ENCODE peak calls at places on chromosomes 3 and 15, in nine cellular contexts. U is CD8-positive, alpha-beta T cell; W is hypothalamus; Z is AG09309; E is activated T-cell treated with anti-CD3 and anti-CD28 coated beads for 1 hour; B is GM23248; Q is HuH-7; M is activated naive CD4-positive, alpha-beta T cell treated with Interleukin-2 at 50 U/mL for 16 hours; N is MV-4-11. P is an unnamed sample.

GRCh38 chr3:109806929-109807328 is 469.6 kb upstream of the DPPA4 start:
- DNase-seq in B (peak), M (peak), U (peak), Q (no peak), W (no peak), N (peak), Z (no peak), E (no peak), P (no peak)

GRCh38 chr3:120350431-120350941 is 1.3 kb upstream of the LRRC58 start:
- DNase-seq in E (no peak), M (no peak), B (peak), W (no peak), Q (peak), Z (peak), U (no peak), N (peak), P (peak)

GRCh38 chr3:159761377-159761776 is 227.3 kb upstream of the IL12A start:
- DNase-seq in N (no peak), U (no peak), M (no peak), B (peak), Q (no peak), W (no peak), E (no peak), Z (peak), P (no peak)

GRCh38 chr3:172224560-172225214 is 185.3 kb downstream of the FNDC3B start:
- DNase-seq in Z (no peak), B (no peak), U (no peak), W (no peak), N (no peak), Q (no peak), E (no peak), M (no peak), P (no peak)

GRCh38 chr3:72595376-72595775 is 252.9 kb downstream of the SHQ1 start:
- DNase-seq in Z (no peak), B (no peak), Q (no peak), U (no peak), E (no peak), W (no peak), N (no peak), M (no peak), P (no peak)

GRCh38 chr3:111748132-111748531 is 110.9 kb upstream of the PHLDB2 start:
- DNase-seq in E (no peak), N (no peak), B (no peak), Z (no peak), W (no peak), M (no peak), Q (no peak), U (no peak), P (no peak)

GRCh38 chr15:51861557-51862350 is 32.3 kb downstream of the TMOD3 start:
- DNase-seq in E (peak), W (no peak), Q (no peak), B (no peak), Z (no peak), M (peak), N (no peak), U (peak), P (no peak)

GRCh38 chr3:58351920-58352319 is 19.2 kb downstream of the PXK start:
- DNase-seq in U (no peak), Q (no peak), E (no peak), Z (no peak), B (no peak), N (peak), M (no peak), W (no peak), P (no peak)

GRCh38 chr3:194736896-194737600 is 51.4 kb downstream of the FAM43A start:
- DNase-seq in Q (no peak), N (peak), Z (no peak), U (no peak), E (no peak), B (no peak), M (no peak), W (no peak), P (no peak)

GRCh38 chr3:111338059-111338698 is 203.8 kb upstream of the CD96 start:
- DNase-seq in N (peak), Z (peak), M (peak), W (no peak), Q (peak), B (peak), E (peak), U (peak), P (peak)

GRCh38 chr15:25501828-25502446 is 63.1 kb upstream of the UBE3A start:
- DNase-seq in M (no peak), E (no peak), Q (no peak), W (no peak), U (no peak), B (peak), N (peak), Z (peak), P (no peak)

GRCh38 chr3:81891056-81891455 is 129.6 kb upstream of the GBE1 start:
- DNase-seq in U (no peak), N (no peak), Z (no peak), Q (no peak), M (no peak), E (no peak), W (no peak), B (no peak), P (no peak)

GRCh38 chr15:89898628-89899302 is 5.0 kb upstream of the AP3S2 start:
- DNase-seq in B (peak), W (no peak), M (peak), U (peak), E (peak), Q (peak), Z (no peak), N (peak), P (peak)

GRCh38 chr3:114213669-114214541 is 23.5 kb downstream of the ZNF80 start:
- DNase-seq in Q (no peak), N (peak), W (no peak), U (peak), E (peak), Z (peak), B (peak), M (peak), P (no peak)

GRCh38 chr3:165770781-165771180 is 66.4 kb downstream of the BCHE start:
- DNase-seq in W (no peak), E (no peak), Z (no peak), M (no peak), B (no peak), N (no peak), Q (no peak), U (no peak), P (no peak)

GRCh38 chr15:58332676-58333400 is 99.0 kb upstream of the LIPC start:
- DNase-seq in E (no peak), Z (peak), Q (no peak), N (peak), B (peak), U (no peak), W (no peak), M (no peak), P (no peak)

GRCh38 chr3:4247391-4247790 is 55.8 kb upstream of the SETMAR start:
- DNase-seq in N (no peak), Z (no peak), U (no peak), B (no peak), E (no peak), Q (no peak), W (no peak), M (no peak), P (no peak)

GRCh38 chr3:193896419-193896818 is 239.5 kb upstream of the HES1 start:
- DNase-seq in Q (no peak), M (no peak), Z (no peak), B (no peak), N (no peak), U (no peak), W (no peak), E (no peak), P (no peak)

GRCh38 chr3:127084401-127084990 is 101.6 kb downstream of the PLXNA1 start:
- DNase-seq in M (no peak), W (no peak), E (no peak), N (no peak), U (no peak), Q (no peak), B (no peak), Z (no peak), P (peak)

GRCh38 chr3:37197810-37198371 is 23.5 kb upstream of the LRRFIP2 start:
- DNase-seq in Q (no peak), U (no peak), E (no peak), Z (peak), W (no peak), B (peak), N (no peak), M (no peak), P (no peak)

GRCh38 chr15:77187751-77188464 is 117.0 kb upstream of the TSPAN3 start:
- DNase-seq in N (peak), Q (no peak), E (no peak), W (no peak), Z (no peak), M (no peak), U (no peak), B (peak), P (no peak)

GRCh38 chr3:71425491-71426071 is 157.9 kb downstream of the FOXP1 start:
- DNase-seq in W (no peak), M (no peak), N (peak), B (peak), Z (peak), U (peak), E (no peak), Q (no peak), P (no peak)

GRCh38 chr3:69084668-69085542 is at the start of gene ARL6IP5:
- DNase-seq in Q (peak), N (peak), W (peak), M (peak), U (peak), Z (peak), E (peak), B (peak), P (peak)

GRCh38 chr3:104907507-104907906 is 459.2 kb upstream of the ALCAM start:
- DNase-seq in Q (no peak), M (no peak), W (no peak), U (no peak), B (peak), N (peak), E (no peak), Z (peak), P (no peak)

GRCh38 chr3:153856932-153857331 is 264.3 kb upstream of the ARHGEF26 start:
- DNase-seq in E (no peak), M (no peak), Q (no peak), N (no peak), U (no peak), B (no peak), W (no peak), Z (no peak), P (no peak)

GRCh38 chr3:195095035-195095703 is 175.8 kb downstream of the XXYLT1 start:
- DNase-seq in E (no peak), W (no peak), B (no peak), Q (no peak), Z (no peak), N (peak), U (no peak), M (no peak), P (no peak)

GRCh38 chr3:14462738-14463137 is 60.3 kb downstream of the SLC6A6 start:
- DNase-seq in U (no peak), W (no peak), Z (no peak), E (no peak), B (no peak), Q (no peak), N (no peak), M (no peak), P (no peak)

GRCh38 chr3:3776607-3777006 is 22.6 kb upstream of the LRRN1 start:
- DNase-seq in U (no peak), B (no peak), Q (no peak), E (no peak), N (no peak), Z (no peak), M (no peak), W (no peak), P (no peak)

GRCh38 chr3:57382933-57383332 is 90.4 kb upstream of the ASB14 start:
- DNase-seq in W (no peak), Z (no peak), U (no peak), M (no peak), N (no peak), B (peak), E (no peak), Q (no peak), P (no peak)

GRCh38 chr15:68603951-68604350 is 25.2 kb downstream of the CORO2B start:
- DNase-seq in M (no peak), W (no peak), U (no peak), Z (no peak), Q (no peak), B (no peak), N (no peak), E (no peak), P (no peak)

GRCh38 chr3:11717301-11717700 is 73.6 kb upstream of the VGLL4 start:
- DNase-seq in Z (no peak), Q (no peak), W (no peak), U (no peak), N (no peak), B (peak), E (no peak), M (no peak), P (no peak)

GRCh38 chr3:115146418-115147328 is at the start of gene ZBTB20:
- DNase-seq in Z (no peak), N (peak), Q (peak), E (peak), M (peak), U (peak), B (peak), W (peak), P (peak)

GRCh38 chr3:141425523-141426233 is 57.4 kb downstream of the ZBTB38 start:
- DNase-seq in N (no peak), E (no peak), U (no peak), M (no peak), Z (no peak), W (no peak), B (peak), Q (no peak), P (no peak)

GRCh38 chr15:68612979-68613740 is 34.4 kb downstream of the CORO2B start:
- DNase-seq in B (peak), Z (no peak), Q (no peak), M (no peak), W (no peak), N (peak), E (no peak), U (no peak), P (no peak)

P was measured in pancreas.